ENCODE peak calls at places on chromosomes 6 and 20, in ten cellular contexts. Q is HCEC 1CT; L is PC-9; U is CD4-positive, alpha-beta memory T cell; X is HEK293T; R is GM04503; D is EH; F is brain microvascular endothelial cell; T is hippocampal formation; C is HTR-8/SVneo. I is an unnamed sample.

GRCh38 chr6:90202156-90202555 is 94.5 kb downstream of the BACH2 start:
- DNase-seq in U (no peak), L (no peak), Q (no peak), C (no peak), D (no peak), F (no peak), X (no peak), T (no peak), R (no peak), I (no peak)

GRCh38 chr6:125759959-125760457 is 10.6 kb downstream of the HEY2 start:
- DNase-seq in C (no peak), T (no peak), F (no peak), U (no peak), L (no peak), Q (no peak), D (no peak), X (no peak), R (no peak), I (no peak)

GRCh38 chr20:37786043-37786442 is 92.2 kb downstream of the CTNNBL1 start:
- DNase-seq in R (no peak), C (no peak), T (no peak), F (no peak), D (no peak), X (no peak), U (no peak), Q (no peak), L (no peak), I (no peak)

GRCh38 chr6:164795091-164795490 is 514.3 kb downstream of the C6orf118 start:
- DNase-seq in T (no peak), R (no peak), X (no peak), C (no peak), F (no peak), U (no peak), Q (no peak), D (no peak), L (no peak), I (no peak)

GRCh38 chr20:52978851-52979250 is 6.7 kb downstream of the TSHZ2 start:
- DNase-seq in F (no peak), L (no peak), U (no peak), T (no peak), D (no peak), Q (no peak), C (no peak), R (no peak), X (no peak), I (no peak)

GRCh38 chr6:142822882-142823578 is 121.9 kb downstream of the HIVEP2 start:
- DNase-seq in U (no peak), T (no peak), L (no peak), C (no peak), R (no peak), Q (no peak), D (no peak), X (peak; percentile 31), F (no peak), I (no peak)

GRCh38 chr6:144344651-144345050 is 59.5 kb downstream of the UTRN start:
- DNase-seq in R (no peak), X (no peak), U (peak; percentile 48), T (no peak), Q (no peak), L (no peak), F (no peak), C (no peak), D (no peak), I (no peak)

GRCh38 chr6:15061176-15061575 is 184.7 kb upstream of the JARID2 start:
- DNase-seq in R (no peak), C (no peak), L (no peak), X (no peak), F (no peak), T (no peak), Q (no peak), D (no peak), U (no peak), I (no peak)

GRCh38 chr6:40810176-40810575 is 223.0 kb upstream of the LRFN2 start:
- DNase-seq in T (no peak), F (no peak), C (no peak), D (peak; percentile 50), Q (no peak), L (no peak), X (no peak), R (no peak), U (no peak), I (no peak)

GRCh38 chr6:127737768-127738167 is 160.8 kb downstream of the C6orf58 start:
- DNase-seq in C (no peak), Q (no peak), X (no peak), F (no peak), D (no peak), R (no peak), U (no peak), L (no peak), T (no peak), I (peak; percentile 1)

GRCh38 chr20:4916991-4917881 is 84.1 kb downstream of the SLC23A2 start:
- DNase-seq in U (no peak), C (no peak), F (peak; percentile 4), X (no peak), Q (no peak), R (no peak), L (peak; percentile 82), D (peak; percentile 36), T (no peak), I (no peak)

GRCh38 chr20:40333591-40333990 is 355.4 kb downstream of the MAFB start:
- DNase-seq in X (no peak), U (no peak), D (no peak), Q (no peak), R (no peak), F (no peak), C (no peak), L (no peak), T (no peak), I (no peak)

GRCh38 chr6:144585217-144585814 is 300.2 kb downstream of the UTRN start:
- DNase-seq in Q (peak; percentile 48), U (peak; percentile 3), C (peak; percentile 5), D (peak; percentile 62), F (peak; percentile 24), X (peak; percentile 29), R (no peak), L (no peak), T (no peak), I (no peak)

GRCh38 chr20:57398231-57398821 is 7.1 kb downstream of the RBM38 start:
- DNase-seq in D (no peak), X (no peak), U (peak; percentile 94), C (no peak), Q (no peak), F (no peak), L (no peak), T (no peak), R (no peak), I (no peak)

GRCh38 chr6:80457044-80457933 is 350.8 kb downstream of the BCKDHB start:
- DNase-seq in C (peak; percentile 31), U (no peak), R (peak; percentile 93), Q (peak; percentile 98), T (peak; percentile 44), X (no peak), L (peak; percentile 49), F (peak; percentile 93), D (peak; percentile 96), I (peak; percentile 80)

GRCh38 chr6:56771189-56771588 is 128.5 kb upstream of the DST start:
- DNase-seq in U (no peak), T (no peak), Q (peak; percentile 40), L (no peak), F (no peak), C (no peak), X (no peak), R (no peak), D (peak; percentile 61), I (no peak)

GRCh38 chr6:93413190-93413589 is 6.2 kb downstream of the EPHA7 start:
- DNase-seq in T (no peak), X (no peak), C (no peak), D (no peak), F (no peak), R (no peak), U (no peak), L (no peak), Q (no peak), I (no peak)

GRCh38 chr6:89221971-89222887 is 5.1 kb upstream of the GABRR1 start:
- DNase-seq in D (peak; percentile 6), X (no peak), Q (no peak), C (peak; percentile 25), U (no peak), L (no peak), T (no peak), R (no peak), F (no peak), I (no peak)

GRCh38 chr20:6588296-6588695 is 179.2 kb upstream of the BMP2 start:
- DNase-seq in L (no peak), X (no peak), R (no peak), F (peak; percentile 77), T (no peak), C (no peak), D (peak; percentile 41), Q (no peak), U (no peak), I (no peak)

GRCh38 chr20:5078399-5078958 is 41.3 kb downstream of the PCNA start:
- DNase-seq in X (no peak), U (peak; percentile 83), F (peak; percentile 9), L (peak; percentile 62), D (peak; percentile 41), Q (peak; percentile 74), C (no peak), R (no peak), T (peak; percentile 56), I (peak; percentile 41)

GRCh38 chr6:166032366-166033171 is 135.1 kb downstream of the TBXT start:
- DNase-seq in T (no peak), L (no peak), D (peak; percentile 86), X (peak; percentile 36), Q (peak; percentile 95), R (peak; percentile 67), U (no peak), F (peak; percentile 93), C (peak; percentile 30), I (no peak)

GRCh38 chr6:108127826-108128225 is 38.0 kb upstream of the NR2E1 start:
- DNase-seq in U (no peak), C (no peak), D (peak; percentile 38), X (no peak), L (peak; percentile 19), R (peak; percentile 30), T (no peak), Q (peak; percentile 34), F (peak; percentile 91), I (peak; percentile 45)